ENCODE peak calls at places on chromosomes 4 and X, in four cellular contexts. One of them, this sample, is unnamed.

GRCh38 chr4:165355900-165356300 is 22.9 kb upstream of the CPE start:
- DNase-seq in CD8-positive, alpha-beta T cell: no peak
- DNase-seq in fibroblast of pulmonary artery: no peak
- DNase-seq in right atrium auricular region: no peak
- DNase-seq in this sample: no peak

GRCh38 chr4:56220261-56220660 is 167.0 kb downstream of the AASDH start:
- DNase-seq in CD8-positive, alpha-beta T cell: no peak
- DNase-seq in fibroblast of pulmonary artery: no peak
- DNase-seq in right atrium auricular region: no peak
- DNase-seq in this sample: no peak

GRCh38 chr4:112371361-112371760 is 74.2 kb downstream of the ALPK1 start:
- DNase-seq in fibroblast of pulmonary artery: no peak
- DNase-seq in CD8-positive, alpha-beta T cell: no peak
- DNase-seq in right atrium auricular region: no peak
- DNase-seq in this sample: no peak

GRCh38 chr4:113016377-113016776 is 33.1 kb upstream of the ANK2 start:
- DNase-seq in fibroblast of pulmonary artery: no peak
- DNase-seq in CD8-positive, alpha-beta T cell: no peak
- DNase-seq in right atrium auricular region: no peak
- DNase-seq in this sample: no peak

GRCh38 chrX:55582447-55582846 is 40.8 kb upstream of the FOXR2 start:
- DNase-seq in CD8-positive, alpha-beta T cell: no peak
- DNase-seq in right atrium auricular region: no peak
- DNase-seq in fibroblast of pulmonary artery: no peak
- DNase-seq in this sample: no peak

GRCh38 chrX:87518504-87518903 is 902 bp downstream of the KLHL4 start:
- DNase-seq in CD8-positive, alpha-beta T cell: no peak
- DNase-seq in right atrium auricular region: no peak
- DNase-seq in fibroblast of pulmonary artery: peak
- DNase-seq in this sample: no peak

GRCh38 chr4:187883836-187884235 is 111.7 kb upstream of the ZFP42 start:
- DNase-seq in CD8-positive, alpha-beta T cell: no peak
- DNase-seq in right atrium auricular region: no peak
- DNase-seq in fibroblast of pulmonary artery: no peak
- DNase-seq in this sample: no peak

GRCh38 chr4:145609494-145610427 is 9.4 kb upstream of the MMAA start:
- DNase-seq in right atrium auricular region: peak
- DNase-seq in CD8-positive, alpha-beta T cell: peak
- DNase-seq in fibroblast of pulmonary artery: peak
- DNase-seq in this sample: no peak

GRCh38 chr4:175351473-175351872 is 433.3 kb downstream of the ADAM29 start:
- DNase-seq in right atrium auricular region: no peak
- DNase-seq in fibroblast of pulmonary artery: no peak
- DNase-seq in CD8-positive, alpha-beta T cell: no peak
- DNase-seq in this sample: no peak

GRCh38 chr4:138734746-138735145 is 280.8 kb upstream of the NOCT start:
- DNase-seq in right atrium auricular region: no peak
- DNase-seq in CD8-positive, alpha-beta T cell: no peak
- DNase-seq in fibroblast of pulmonary artery: peak
- DNase-seq in this sample: no peak

GRCh38 chr4:168586926-168587325 is 90.1 kb downstream of the PALLD start:
- DNase-seq in CD8-positive, alpha-beta T cell: no peak
- DNase-seq in right atrium auricular region: no peak
- DNase-seq in fibroblast of pulmonary artery: no peak
- DNase-seq in this sample: no peak

GRCh38 chr4:122687450-122688121 is 44.9 kb upstream of the BBS12 start:
- DNase-seq in CD8-positive, alpha-beta T cell: no peak
- DNase-seq in fibroblast of pulmonary artery: no peak
- DNase-seq in right atrium auricular region: no peak
- DNase-seq in this sample: no peak

GRCh38 chr4:87901426-87901825 is 68.7 kb downstream of the MEPE start:
- DNase-seq in right atrium auricular region: no peak
- DNase-seq in CD8-positive, alpha-beta T cell: no peak
- DNase-seq in fibroblast of pulmonary artery: no peak
- DNase-seq in this sample: no peak

GRCh38 chr4:164012396-164013027 is 518.0 kb downstream of the TMA16 start:
- DNase-seq in right atrium auricular region: no peak
- DNase-seq in CD8-positive, alpha-beta T cell: no peak
- DNase-seq in fibroblast of pulmonary artery: peak
- DNase-seq in this sample: no peak

GRCh38 chrX:103073442-103073841 is 9.5 kb upstream of the BEX1 start:
- DNase-seq in fibroblast of pulmonary artery: peak
- DNase-seq in right atrium auricular region: no peak
- DNase-seq in CD8-positive, alpha-beta T cell: no peak
- DNase-seq in this sample: no peak

GRCh38 chr4:138522366-138522765 is 280.2 kb upstream of the SLC7A11 start:
- DNase-seq in right atrium auricular region: no peak
- DNase-seq in CD8-positive, alpha-beta T cell: no peak
- DNase-seq in fibroblast of pulmonary artery: peak
- DNase-seq in this sample: no peak

GRCh38 chr4:56799824-56800756 is 21.4 kb downstream of the SPINK2 start:
- DNase-seq in fibroblast of pulmonary artery: peak
- DNase-seq in right atrium auricular region: peak
- DNase-seq in CD8-positive, alpha-beta T cell: peak
- DNase-seq in this sample: peak

GRCh38 chr4:56907489-56908205 is at the start of gene REST:
- DNase-seq in fibroblast of pulmonary artery: peak
- DNase-seq in CD8-positive, alpha-beta T cell: peak
- DNase-seq in right atrium auricular region: peak
- DNase-seq in this sample: peak

GRCh38 chr4:8346838-8347605 is 77.5 kb downstream of the HTRA3 start:
- DNase-seq in fibroblast of pulmonary artery: no peak
- DNase-seq in right atrium auricular region: no peak
- DNase-seq in CD8-positive, alpha-beta T cell: no peak
- DNase-seq in this sample: no peak

GRCh38 chr4:40953253-40954118 is 203.7 kb downstream of the NSUN7 start:
- DNase-seq in right atrium auricular region: peak
- DNase-seq in fibroblast of pulmonary artery: no peak
- DNase-seq in CD8-positive, alpha-beta T cell: no peak
- DNase-seq in this sample: no peak

GRCh38 chr4:117831060-117831683 is 203.1 kb upstream of the NDST3 start:
- DNase-seq in right atrium auricular region: no peak
- DNase-seq in fibroblast of pulmonary artery: no peak
- DNase-seq in CD8-positive, alpha-beta T cell: no peak
- DNase-seq in this sample: peak

GRCh38 chrX:135516376-135516775 is 4.1 kb upstream of the INTS6L start:
- DNase-seq in fibroblast of pulmonary artery: no peak
- DNase-seq in CD8-positive, alpha-beta T cell: no peak
- DNase-seq in right atrium auricular region: no peak
- DNase-seq in this sample: no peak

GRCh38 chrX:74293343-74293946 is 10.5 kb upstream of the ZCCHC13 start:
- DNase-seq in CD8-positive, alpha-beta T cell: peak
- DNase-seq in right atrium auricular region: peak
- DNase-seq in fibroblast of pulmonary artery: peak
- DNase-seq in this sample: peak

GRCh38 chr4:1043658-1044468 is 32.4 kb downstream of the FGFRL1 start:
- DNase-seq in fibroblast of pulmonary artery: peak
- DNase-seq in right atrium auricular region: peak
- DNase-seq in CD8-positive, alpha-beta T cell: peak
- DNase-seq in this sample: peak

GRCh38 chr4:44157611-44158277 is 290.9 kb downstream of the KCTD8 start:
- DNase-seq in CD8-positive, alpha-beta T cell: no peak
- DNase-seq in fibroblast of pulmonary artery: peak
- DNase-seq in right atrium auricular region: no peak
- DNase-seq in this sample: no peak

GRCh38 chr4:113674251-113674650 is 87.3 kb downstream of the CAMK2D start:
- DNase-seq in CD8-positive, alpha-beta T cell: no peak
- DNase-seq in right atrium auricular region: no peak
- DNase-seq in fibroblast of pulmonary artery: no peak
- DNase-seq in this sample: no peak

GRCh38 chr4:56158483-56158882 is 209.7 kb downstream of the CEP135 start:
- DNase-seq in fibroblast of pulmonary artery: no peak
- DNase-seq in CD8-positive, alpha-beta T cell: no peak
- DNase-seq in right atrium auricular region: no peak
- DNase-seq in this sample: no peak

GRCh38 chrX:21993265-21993664 is 38.9 kb upstream of the PHEX start:
- DNase-seq in CD8-positive, alpha-beta T cell: no peak
- DNase-seq in right atrium auricular region: no peak
- DNase-seq in fibroblast of pulmonary artery: peak
- DNase-seq in this sample: peak

GRCh38 chr4:165129924-165130323 is 17.3 kb upstream of the TMEM192 start:
- DNase-seq in right atrium auricular region: no peak
- DNase-seq in fibroblast of pulmonary artery: no peak
- DNase-seq in CD8-positive, alpha-beta T cell: no peak
- DNase-seq in this sample: no peak

GRCh38 chr4:5618051-5619010 is 90.0 kb downstream of the EVC2 start:
- DNase-seq in CD8-positive, alpha-beta T cell: no peak
- DNase-seq in fibroblast of pulmonary artery: no peak
- DNase-seq in right atrium auricular region: no peak
- DNase-seq in this sample: no peak

GRCh38 chr4:6047130-6047673 is 29.0 kb upstream of the C4orf50 start:
- DNase-seq in fibroblast of pulmonary artery: no peak
- DNase-seq in right atrium auricular region: no peak
- DNase-seq in CD8-positive, alpha-beta T cell: no peak
- DNase-seq in this sample: no peak

GRCh38 chr4:8039290-8039689 is 99.6 kb upstream of the AFAP1 start:
- DNase-seq in CD8-positive, alpha-beta T cell: no peak
- DNase-seq in right atrium auricular region: no peak
- DNase-seq in fibroblast of pulmonary artery: no peak
- DNase-seq in this sample: no peak

GRCh38 chrX:131041652-131042051 is 16.5 kb upstream of the ARHGAP36 start:
- DNase-seq in CD8-positive, alpha-beta T cell: no peak
- DNase-seq in fibroblast of pulmonary artery: no peak
- DNase-seq in right atrium auricular region: no peak
- DNase-seq in this sample: no peak

GRCh38 chr4:40924096-40924792 is 174.5 kb downstream of the NSUN7 start:
- DNase-seq in CD8-positive, alpha-beta T cell: peak
- DNase-seq in fibroblast of pulmonary artery: peak
- DNase-seq in right atrium auricular region: peak
- DNase-seq in this sample: peak

GRCh38 chr4:19575959-19576358 is 675.7 kb upstream of the SLIT2 start:
- DNase-seq in right atrium auricular region: no peak
- DNase-seq in CD8-positive, alpha-beta T cell: no peak
- DNase-seq in fibroblast of pulmonary artery: peak
- DNase-seq in this sample: no peak

GRCh38 chr4:42048394-42048793 is 58.1 kb downstream of the SLC30A9 start:
- DNase-seq in fibroblast of pulmonary artery: peak
- DNase-seq in CD8-positive, alpha-beta T cell: no peak
- DNase-seq in right atrium auricular region: no peak
- DNase-seq in this sample: no peak

GRCh38 chr4:45275862-45276261 is 549.5 kb upstream of the GNPDA2 start:
- DNase-seq in right atrium auricular region: no peak
- DNase-seq in fibroblast of pulmonary artery: no peak
- DNase-seq in CD8-positive, alpha-beta T cell: no peak
- DNase-seq in this sample: no peak

GRCh38 chr4:8740666-8741395 is 130.8 kb downstream of the HMX1 start:
- DNase-seq in fibroblast of pulmonary artery: no peak
- DNase-seq in CD8-positive, alpha-beta T cell: no peak
- DNase-seq in right atrium auricular region: no peak
- DNase-seq in this sample: peak

DNA sequence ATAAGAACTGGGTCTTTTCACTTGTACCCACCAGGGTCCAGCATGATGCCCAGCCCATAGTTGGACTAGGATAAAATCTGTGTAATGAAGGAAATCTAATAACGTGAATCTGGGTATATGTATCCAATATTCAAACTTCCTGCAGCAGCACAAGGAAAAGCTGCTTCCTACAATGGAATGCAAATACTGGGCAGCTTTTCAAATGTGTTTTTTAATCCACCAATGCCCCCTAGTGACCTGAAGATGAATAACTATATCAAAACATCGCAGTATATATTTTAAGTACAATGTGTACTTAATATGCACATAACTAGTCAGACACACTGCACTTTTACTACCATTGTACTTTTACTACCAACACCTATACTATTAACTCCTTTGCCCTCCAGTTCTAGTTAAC is 5.3 kb downstream of the APOO start:
- DNase-seq in fibroblast of pulmonary artery: peak
- DNase-seq in CD8-positive, alpha-beta T cell: no peak
- DNase-seq in right atrium auricular region: no peak
- DNase-seq in this sample: no peak
- H3K4me3 ChIP-seq in fibroblast of pulmonary artery: no peak
- H3K4me3 ChIP-seq in CD8-positive, alpha-beta T cell: no peak
- H3K4me3 ChIP-seq in right atrium auricular region: no peak
- H3K4me3 ChIP-seq in this sample: peak

DNA sequence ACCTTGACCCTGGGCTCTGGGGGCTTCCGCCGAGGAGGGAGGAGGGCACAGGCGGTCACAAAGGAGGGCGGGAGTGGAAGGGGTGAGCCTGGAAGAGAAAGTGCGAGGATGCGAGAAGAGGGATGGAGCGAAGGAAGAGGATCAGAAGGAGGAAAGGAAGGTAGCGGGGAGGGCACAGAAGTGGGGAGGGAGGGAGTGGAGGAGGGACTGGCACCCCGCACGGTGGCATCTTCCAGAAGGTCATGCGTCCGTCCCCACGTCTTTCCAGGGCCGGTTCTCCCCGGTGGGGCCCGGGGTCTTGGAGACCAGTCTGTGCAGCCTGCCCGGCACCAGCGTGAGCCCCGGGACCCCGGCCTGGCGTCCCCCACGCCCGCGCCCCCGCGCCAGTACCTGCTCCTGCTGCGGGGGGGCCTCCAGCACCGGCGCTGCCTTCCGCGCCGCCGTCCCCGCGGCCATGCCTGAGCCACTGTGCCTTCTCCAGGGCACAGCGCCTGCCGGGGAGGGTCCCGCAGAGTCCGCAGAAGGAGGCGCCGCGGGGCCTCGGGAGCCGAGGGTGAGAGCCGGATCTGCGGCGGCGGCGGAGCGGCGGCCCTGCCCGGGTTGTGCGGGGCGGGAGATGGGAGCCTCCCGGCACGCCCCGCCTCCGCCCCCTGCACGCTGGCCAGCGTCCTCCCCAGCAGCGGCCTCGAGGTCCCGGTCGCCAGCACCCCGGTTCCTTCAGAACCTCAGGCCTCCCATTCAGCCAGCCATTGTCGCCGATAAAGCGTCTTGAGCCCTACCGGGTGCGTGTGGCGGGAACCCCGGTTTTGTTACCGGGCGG is at the start of gene RNF175:
- DNase-seq in right atrium auricular region: no peak
- DNase-seq in fibroblast of pulmonary artery: no peak
- DNase-seq in CD8-positive, alpha-beta T cell: no peak
- DNase-seq in this sample: no peak
- H3K4me3 ChIP-seq in right atrium auricular region: peak
- H3K4me3 ChIP-seq in fibroblast of pulmonary artery: peak
- H3K4me3 ChIP-seq in CD8-positive, alpha-beta T cell: peak
- H3K4me3 ChIP-seq in this sample: peak

GRCh38 chr4:121227254-121227867 is 63.2 kb upstream of the TNIP3 start:
- DNase-seq in CD8-positive, alpha-beta T cell: no peak
- DNase-seq in fibroblast of pulmonary artery: no peak
- DNase-seq in right atrium auricular region: no peak
- DNase-seq in this sample: no peak
- H3K4me3 ChIP-seq in CD8-positive, alpha-beta T cell: no peak
- H3K4me3 ChIP-seq in fibroblast of pulmonary artery: no peak
- H3K4me3 ChIP-seq in right atrium auricular region: no peak
- H3K4me3 ChIP-seq in this sample: no peak

GRCh38 chrX:133983243-133983973 is 2.0 kb downstream of the GPC3 start:
- DNase-seq in right atrium auricular region: no peak
- DNase-seq in fibroblast of pulmonary artery: no peak
- DNase-seq in CD8-positive, alpha-beta T cell: no peak
- DNase-seq in this sample: no peak

GRCh38 chrX:133985164-133986007 is at the start of gene GPC3:
- DNase-seq in fibroblast of pulmonary artery: peak
- DNase-seq in right atrium auricular region: no peak
- DNase-seq in CD8-positive, alpha-beta T cell: peak
- DNase-seq in this sample: peak

GRCh38 chrX:133986008-133986683 is 752 bp upstream of the GPC3 start:
- DNase-seq in fibroblast of pulmonary artery: no peak
- DNase-seq in CD8-positive, alpha-beta T cell: no peak
- DNase-seq in right atrium auricular region: no peak
- DNase-seq in this sample: no peak

GRCh38 chrX:133984857-133985163 is 584 bp downstream of the GPC3 start:
- DNase-seq in right atrium auricular region: no peak
- DNase-seq in fibroblast of pulmonary artery: no peak
- DNase-seq in CD8-positive, alpha-beta T cell: no peak
- DNase-seq in this sample: no peak

GRCh38 chrX:133983974-133984578 is 1.3 kb downstream of the GPC3 start:
- DNase-seq in CD8-positive, alpha-beta T cell: no peak
- DNase-seq in fibroblast of pulmonary artery: no peak
- DNase-seq in right atrium auricular region: no peak
- DNase-seq in this sample: no peak
- H3K4me3 ChIP-seq in CD8-positive, alpha-beta T cell: no peak
- H3K4me3 ChIP-seq in fibroblast of pulmonary artery: no peak
- H3K4me3 ChIP-seq in right atrium auricular region: no peak
- H3K4me3 ChIP-seq in this sample: no peak

This sample was measured in right lobe of liver.